ENCODE peak calls at places on chromosomes 1 and 21, in ten cellular contexts. Y is T follicular helper cell; L is stimulated activated CD8-positive, alpha-beta memory T cell treated with anti-CD3 and anti-CD28 coated beads, Interleukin-2, amount 100 ng/mL, for 1 hour; M is GM06990; J is non-pigmented ciliary epithelial cell; P is choroid plexus epithelial cell; K is stimulated activated CD4-positive, alpha-beta T cell treated with anti-CD3 and anti-CD28 coated beads, Interleukin-15, amount 100 ng/mL, for 24 hours; E is Peyer's patch; D is activated CD4-positive, alpha-beta T cell treated with anti-CD3 and anti-CD28 coated beads for 48 hours; A is cerebellar cortex. I is an unnamed sample.

GRCh38 chr1:234484218-234484617 is 5.2 kb upstream of the TARBP1 start:
- DNase-seq in P (peak), K (no peak), D (no peak), A (no peak), L (no peak), Y (no peak), J (no peak), M (no peak), E (no peak), I (no peak)

GRCh38 chr21:45329261-45330074 is 41.8 kb upstream of the POFUT2 start:
- DNase-seq in M (no peak), L (no peak), A (peak), K (no peak), D (no peak), E (no peak), J (no peak), Y (no peak), P (no peak), I (no peak)

GRCh38 chr1:175804556-175804955 is 61.2 kb upstream of the TNR start:
- DNase-seq in M (no peak), L (no peak), P (no peak), Y (no peak), K (no peak), D (no peak), A (no peak), E (no peak), J (no peak), I (no peak)

GRCh38 chr1:119549719-119550141 is 42.7 kb downstream of the HSD3B1 start:
- DNase-seq in J (peak), L (no peak), Y (no peak), M (no peak), E (no peak), P (peak), A (peak), K (peak), D (peak), I (no peak)

GRCh38 chr1:224879404-224879803 is 50.1 kb upstream of the DNAH14 start:
- DNase-seq in A (no peak), M (no peak), Y (no peak), E (no peak), K (no peak), P (peak), J (no peak), D (no peak), L (no peak), I (no peak)

GRCh38 chr1:179781962-179782361 is 38.9 kb downstream of the FAM163A start:
- DNase-seq in A (no peak), D (no peak), P (no peak), Y (no peak), K (no peak), M (no peak), E (peak), L (no peak), J (no peak), I (no peak)

GRCh38 chr1:11918779-11919519 is 7.3 kb downstream of the KIAA2013 start:
- DNase-seq in E (no peak), J (no peak), A (peak), P (peak), L (no peak), Y (no peak), M (no peak), D (no peak), K (no peak), I (no peak)

GRCh38 chr1:32194984-32195383 is 5.4 kb upstream of the CCDC28B start:
- DNase-seq in K (no peak), Y (no peak), M (no peak), D (no peak), L (no peak), E (no peak), J (no peak), A (no peak), P (no peak), I (no peak)

GRCh38 chr1:83818916-83819315 is 180.0 kb downstream of the TTLL7 start:
- DNase-seq in L (no peak), K (no peak), J (no peak), Y (no peak), E (no peak), M (no peak), D (no peak), A (no peak), P (peak), I (no peak)

GRCh38 chr1:110370827-110371226 is 20.0 kb downstream of the SLC16A4 start:
- DNase-seq in D (peak), A (no peak), E (no peak), K (no peak), J (peak), Y (no peak), L (no peak), M (no peak), P (peak), I (no peak)

GRCh38 chr1:184021666-184022198 is 15.8 kb downstream of the COLGALT2 start:
- DNase-seq in M (no peak), E (no peak), A (peak), P (peak), Y (no peak), J (no peak), D (no peak), L (no peak), K (no peak), I (no peak)

GRCh38 chr1:9326596-9326995 is 33.9 kb downstream of the SPSB1 start:
- DNase-seq in J (peak), P (peak), A (no peak), M (no peak), K (no peak), D (no peak), L (no peak), E (no peak), Y (no peak), I (no peak)

I was measured in activated T-helper 1 cell treated with anti-CD3 and anti-CD28 coated beads, Interleukin-2, amount 50 U/mL, for 16 hours.